ENCODE peak calls at places on chromosomes 12 and 14, in four cellular contexts. One of them, this sample, is unnamed.

GRCh38 chr14:92877757-92878431 is 45.1 kb upstream of the CHGA start:
- DNase-seq in H1: peak; percentile 58
- DNase-seq in GM12878: no peak
- DNase-seq in K562: no peak
- DNase-seq in this sample: no peak

GRCh38 chr12:42590324-42590934 is 883 bp upstream of the PRICKLE1 start:
- DNase-seq in H1: peak; percentile 57
- DNase-seq in GM12878: no peak
- DNase-seq in K562: no peak
- DNase-seq in this sample: no peak

GRCh38 chr14:40268236-40268635 is 836.0 kb upstream of the FBXO33 start:
- DNase-seq in H1: no peak
- DNase-seq in GM12878: no peak
- DNase-seq in K562: no peak
- DNase-seq in this sample: no peak

GRCh38 chr12:68611094-68611818 is 557 bp downstream of the RAP1B start:
- DNase-seq in H1: peak; percentile 72
- DNase-seq in GM12878: no peak
- DNase-seq in K562: peak; percentile 76
- DNase-seq in this sample: no peak

GRCh38 chr14:36556811-36557433 is 25.5 kb downstream of the NKX2-8 start:
- DNase-seq in H1: peak; percentile 65
- DNase-seq in GM12878: no peak
- DNase-seq in K562: peak; percentile 36
- DNase-seq in this sample: peak; percentile 19

GRCh38 chr14:77086017-77086727 is 11.9 kb upstream of the CIPC start:
- DNase-seq in H1: no peak
- DNase-seq in GM12878: no peak
- DNase-seq in K562: no peak
- DNase-seq in this sample: no peak

GRCh38 chr12:68863109-68863770 is 55.3 kb downstream of the MDM2 start:
- DNase-seq in H1: no peak
- DNase-seq in GM12878: no peak
- DNase-seq in K562: no peak
- DNase-seq in this sample: no peak

GRCh38 chr12:46214668-46215429 is 54.0 kb downstream of the SLC38A1 start:
- DNase-seq in H1: no peak
- DNase-seq in GM12878: peak; percentile 78
- DNase-seq in K562: no peak
- DNase-seq in this sample: no peak

GRCh38 chr12:69689638-69690037 is 9.5 kb downstream of the BEST3 start:
- DNase-seq in H1: no peak
- DNase-seq in GM12878: no peak
- DNase-seq in K562: no peak
- DNase-seq in this sample: no peak

GRCh38 chr12:40903040-40903439 is 210.8 kb downstream of the CNTN1 start:
- DNase-seq in H1: no peak
- DNase-seq in GM12878: no peak
- DNase-seq in K562: no peak
- DNase-seq in this sample: no peak

GRCh38 chr14:106210650-106211049 is 684.3 kb downstream of the TMEM121 start:
- DNase-seq in H1: no peak
- DNase-seq in GM12878: no peak
- DNase-seq in K562: no peak
- DNase-seq in this sample: no peak

GRCh38 chr12:114918535-114919233 is 234.7 kb upstream of the TBX3 start:
- DNase-seq in H1: no peak
- DNase-seq in GM12878: no peak
- DNase-seq in K562: no peak
- DNase-seq in this sample: no peak

GRCh38 chr12:3214508-3215365 is 137.6 kb downstream of the TSPAN9 start:
- DNase-seq in H1: no peak
- DNase-seq in GM12878: no peak
- DNase-seq in K562: peak; percentile 15
- DNase-seq in this sample: no peak

GRCh38 chr14:35849122-35849521 is 23.0 kb downstream of the BRMS1L start:
- DNase-seq in H1: no peak
- DNase-seq in GM12878: no peak
- DNase-seq in K562: no peak
- DNase-seq in this sample: no peak

GRCh38 chr14:90561031-90561430 is 164.2 kb downstream of the CALM1 start:
- DNase-seq in H1: no peak
- DNase-seq in GM12878: no peak
- DNase-seq in K562: no peak
- DNase-seq in this sample: no peak

GRCh38 chr14:57464013-57464730 is 29.5 kb downstream of the CCDC198 start:
- DNase-seq in H1: no peak
- DNase-seq in GM12878: no peak
- DNase-seq in K562: no peak
- DNase-seq in this sample: no peak

GRCh38 chr14:81889529-81889928 is 355.9 kb upstream of the SEL1L start:
- DNase-seq in H1: no peak
- DNase-seq in GM12878: no peak
- DNase-seq in K562: no peak
- DNase-seq in this sample: no peak

GRCh38 chr12:112261559-112261958 is 120.7 kb downstream of the HECTD4 start:
- DNase-seq in H1: no peak
- DNase-seq in GM12878: no peak
- DNase-seq in K562: peak; percentile 23
- DNase-seq in this sample: peak; percentile 6

DNA sequence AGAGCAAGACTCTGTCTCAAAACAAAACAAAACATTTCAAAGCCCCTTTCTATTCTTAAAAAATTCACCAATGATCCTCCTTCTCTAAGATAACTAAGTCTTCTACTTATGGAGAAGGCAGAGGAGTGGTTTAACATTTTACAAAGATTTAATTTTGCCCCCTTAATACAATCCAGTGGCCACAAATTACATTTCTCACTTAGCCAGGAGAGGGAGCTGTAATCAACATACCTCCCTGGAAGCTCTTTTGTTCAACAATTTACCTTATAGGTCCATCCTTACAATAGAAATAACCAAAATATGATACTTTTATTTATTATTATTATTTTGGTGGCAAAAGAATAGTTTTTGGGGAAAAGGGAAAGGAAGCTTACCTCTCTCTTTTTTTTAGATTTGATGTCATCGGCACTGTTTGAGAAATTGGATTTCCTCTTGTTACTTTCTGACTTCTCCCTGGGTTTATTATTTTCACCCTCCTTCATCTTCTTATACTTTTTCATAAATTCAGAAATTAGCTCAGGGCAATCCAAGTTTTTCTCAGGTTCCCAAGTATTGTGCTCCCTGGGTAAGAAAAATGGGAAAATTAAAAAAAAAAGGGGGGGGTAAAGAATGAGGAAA is 28.1 kb downstream of the CBX5 start:
- DNase-seq in H1: no peak
- DNase-seq in GM12878: no peak
- DNase-seq in K562: peak; percentile 64
- DNase-seq in this sample: peak; percentile 37
- TF ChIP-seq EGR1 in H1: no peak
- TF ChIP-seq EGR1 in GM12878: no peak
- TF ChIP-seq EGR1 in K562: no peak
- TF ChIP-seq EGR1 in this sample: no peak

DNA sequence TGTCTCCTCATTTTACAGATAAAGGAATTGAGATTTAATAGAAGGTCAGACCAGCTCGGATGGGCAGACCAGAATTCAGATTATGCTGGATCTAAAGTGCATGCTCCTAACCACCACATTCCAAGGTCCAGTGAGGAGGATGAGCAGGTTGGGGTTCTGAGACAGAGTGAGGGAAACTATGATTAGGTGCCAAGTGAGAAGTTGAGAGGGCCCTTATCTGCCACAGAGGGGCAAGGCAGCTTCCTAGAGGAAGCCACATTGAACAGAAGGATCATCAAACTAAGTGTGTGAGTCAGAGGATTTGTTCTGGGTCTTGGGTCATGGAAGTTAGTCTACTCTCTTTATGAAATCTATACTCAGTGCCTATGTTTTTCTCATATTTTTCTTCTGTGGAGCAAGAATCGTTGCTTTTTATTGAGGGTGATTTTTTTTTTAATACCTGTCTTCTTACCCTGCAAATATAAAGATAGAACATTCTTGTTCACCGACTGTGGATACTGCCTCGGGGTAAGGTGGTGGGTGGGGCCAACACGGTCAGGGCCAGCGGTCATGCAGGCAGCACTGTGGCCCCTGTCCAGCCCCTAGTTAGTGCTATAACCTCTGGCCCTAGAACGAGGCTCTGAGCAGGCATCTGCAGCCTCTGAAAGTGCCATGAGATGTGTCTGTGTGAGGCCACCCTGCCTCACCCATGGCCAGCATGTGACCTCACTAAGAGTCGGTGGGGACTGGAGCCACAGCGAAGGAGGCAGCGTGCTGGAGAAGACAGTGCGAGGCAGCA is 55.6 kb upstream of the PTHLH start:
- DNase-seq in H1: no peak
- DNase-seq in GM12878: no peak
- DNase-seq in K562: no peak
- DNase-seq in this sample: no peak
- TF ChIP-seq EGR1 in H1: no peak
- TF ChIP-seq EGR1 in GM12878: no peak
- TF ChIP-seq EGR1 in K562: no peak
- TF ChIP-seq EGR1 in this sample: no peak

GRCh38 chr14:96096639-96097610 is 57.8 kb downstream of the C14orf132 start:
- DNase-seq in H1: no peak
- DNase-seq in GM12878: no peak
- DNase-seq in K562: no peak
- DNase-seq in this sample: no peak
- TF ChIP-seq EGR1 in H1: no peak
- TF ChIP-seq EGR1 in GM12878: no peak
- TF ChIP-seq EGR1 in K562: no peak
- TF ChIP-seq EGR1 in this sample: no peak

GRCh38 chr12:52358575-52359350 is 8.5 kb downstream of the KRT85 start:
- DNase-seq in H1: no peak
- DNase-seq in GM12878: peak; percentile 34
- DNase-seq in K562: no peak
- DNase-seq in this sample: no peak
- TF ChIP-seq EGR1 in H1: no peak
- TF ChIP-seq EGR1 in GM12878: no peak
- TF ChIP-seq EGR1 in K562: no peak
- TF ChIP-seq EGR1 in this sample: no peak

GRCh38 chr12:76508128-76508661 is 51.4 kb downstream of the OSBPL8 start:
- DNase-seq in H1: no peak
- DNase-seq in GM12878: no peak
- DNase-seq in K562: no peak
- DNase-seq in this sample: no peak
- TF ChIP-seq EGR1 in H1: no peak
- TF ChIP-seq EGR1 in GM12878: no peak
- TF ChIP-seq EGR1 in K562: no peak
- TF ChIP-seq EGR1 in this sample: no peak

GRCh38 chr14:49881296-49882006 is 11.4 kb upstream of the ARF6 start:
- DNase-seq in H1: peak; percentile 37
- DNase-seq in GM12878: no peak
- DNase-seq in K562: no peak
- DNase-seq in this sample: no peak

GRCh38 chr14:49882826-49883694 is 9.8 kb upstream of the ARF6 start:
- DNase-seq in H1: peak; percentile 42
- DNase-seq in GM12878: no peak
- DNase-seq in K562: no peak
- DNase-seq in this sample: no peak

GRCh38 chr14:49876563-49877127 is 16.2 kb upstream of the ARF6 start:
- DNase-seq in H1: no peak
- DNase-seq in GM12878: no peak
- DNase-seq in K562: no peak
- DNase-seq in this sample: no peak

GRCh38 chr14:49880267-49881064 is 12.4 kb upstream of the ARF6 start:
- DNase-seq in H1: no peak
- DNase-seq in GM12878: no peak
- DNase-seq in K562: no peak
- DNase-seq in this sample: no peak

GRCh38 chr14:49879683-49880204 is 13.1 kb upstream of the ARF6 start:
- DNase-seq in H1: peak; percentile 61
- DNase-seq in GM12878: no peak
- DNase-seq in K562: peak; percentile 66
- DNase-seq in this sample: peak; percentile 95
- TF ChIP-seq EGR1 in H1: no peak
- TF ChIP-seq EGR1 in GM12878: no peak
- TF ChIP-seq EGR1 in K562: no peak
- TF ChIP-seq EGR1 in this sample: no peak

GRCh38 chr12:100573499-100574261 is at the start of gene GAS2L3:
- DNase-seq in H1: peak; percentile 93
- DNase-seq in GM12878: no peak
- DNase-seq in K562: peak; percentile 86
- DNase-seq in this sample: peak; percentile 65

GRCh38 chr12:100573168-100573498 is 351 bp upstream of the GAS2L3 start:
- DNase-seq in H1: no peak
- DNase-seq in GM12878: no peak
- DNase-seq in K562: no peak
- DNase-seq in this sample: no peak

GRCh38 chr12:100576311-100577036 is 3.0 kb downstream of the GAS2L3 start:
- DNase-seq in H1: no peak
- DNase-seq in GM12878: no peak
- DNase-seq in K562: no peak
- DNase-seq in this sample: peak; percentile 33

GRCh38 chr12:100572184-100572583 is 1.3 kb upstream of the GAS2L3 start:
- DNase-seq in H1: no peak
- DNase-seq in GM12878: no peak
- DNase-seq in K562: no peak
- DNase-seq in this sample: no peak

DNA sequence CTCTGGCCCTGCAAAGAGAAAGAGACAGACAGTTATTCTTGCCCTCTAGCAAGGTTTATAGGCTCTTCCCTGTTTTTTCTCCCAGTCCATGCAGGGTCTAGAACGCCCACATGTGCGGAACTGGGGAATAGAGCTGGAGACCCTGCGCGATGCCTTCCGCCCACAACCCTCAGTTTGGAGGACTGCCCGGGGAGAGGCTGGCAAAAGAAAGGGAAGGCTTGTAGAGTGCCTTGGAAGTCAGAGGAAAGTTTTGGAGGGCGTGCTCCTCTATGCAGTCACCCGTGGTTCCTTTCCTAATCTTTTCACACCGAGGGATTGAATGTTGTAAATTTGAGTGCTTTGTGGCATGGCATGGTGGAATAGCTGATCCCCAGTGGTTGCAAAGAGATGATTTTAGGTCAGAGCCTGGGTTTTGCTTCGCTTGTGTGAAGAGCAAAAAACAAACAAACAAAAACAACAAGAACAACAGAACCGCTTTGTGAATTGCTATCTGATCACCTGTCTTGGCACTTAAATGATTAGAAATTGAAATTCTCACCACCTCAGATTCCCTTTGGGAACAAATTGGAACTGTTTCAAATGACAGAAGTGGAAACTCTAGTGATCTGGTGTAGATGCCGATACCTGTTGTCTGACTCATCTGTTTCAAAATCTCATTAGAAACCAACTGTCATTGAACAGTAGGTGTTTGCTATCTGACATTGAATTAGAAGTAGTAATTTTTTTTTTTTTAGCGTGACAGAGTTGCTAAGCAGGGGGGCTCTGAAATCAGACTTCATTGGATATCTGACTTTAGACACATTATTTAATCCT is 984 bp downstream of the GAS2L3 start:
- DNase-seq in H1: no peak
- DNase-seq in GM12878: no peak
- DNase-seq in K562: no peak
- DNase-seq in this sample: no peak
- TF ChIP-seq EGR1 in H1: no peak
- TF ChIP-seq EGR1 in GM12878: no peak
- TF ChIP-seq EGR1 in K562: no peak
- TF ChIP-seq EGR1 in this sample: no peak

This sample was measured in HCT116.